ENCODE peak calls at places on chromosomes 13 and 19, in four cellular contexts. I is left lung, K is mesendoderm, L is epithelial cell of proximal tubule. A is an unnamed sample.

GRCh38 chr19:42175335-42175734 is 42.1 kb downstream of the DEDD2 start:
- DNase-seq in I (no peak), K (no peak), L (no peak), A (no peak)

GRCh38 chr13:30164141-30164540 is 143.2 kb downstream of the KATNAL1 start:
- DNase-seq in I (no peak), K (no peak), L (no peak), A (no peak)

GRCh38 chr13:110261166-110262081 is 45.5 kb downstream of the COL4A1 start:
- DNase-seq in I (no peak), K (peak; percentile 51), L (no peak), A (no peak)

GRCh38 chr13:28574617-28575142 is 79.8 kb upstream of the FLT1 start:
- DNase-seq in I (no peak), K (peak; percentile 30), L (peak; percentile 97), A (peak; percentile 90)

GRCh38 chr13:53873558-53873957 is 844.9 kb downstream of the OLFM4 start:
- DNase-seq in I (peak; percentile 31), K (no peak), L (no peak), A (no peak)

GRCh38 chr13:50845211-50845610 is 1.7 kb upstream of the DLEU7 start:
- DNase-seq in I (no peak), K (no peak), L (no peak), A (no peak)

GRCh38 chr13:51347099-51347498 is 7.6 kb downstream of the SERPINE3 start:
- DNase-seq in I (no peak), K (peak; percentile 56), L (no peak), A (no peak)

GRCh38 chr13:30816733-30817132 is 81.4 kb downstream of the ALOX5AP start:
- DNase-seq in I (no peak), K (no peak), L (no peak), A (no peak)

GRCh38 chr19:39324242-39324842 is 3.7 kb upstream of the LRFN1 start:
- DNase-seq in I (peak; percentile 10), K (no peak), L (no peak), A (no peak)

GRCh38 chr13:97142452-97142851 is 79.7 kb upstream of the MBNL2 start:
- DNase-seq in I (no peak), K (peak; percentile 77), L (peak; percentile 15), A (no peak)

GRCh38 chr13:111586291-111586690 is 265.8 kb downstream of the TEX29 start:
- DNase-seq in I (no peak), K (no peak), L (no peak), A (no peak)

GRCh38 chr13:109881347-109881725 is 95.0 kb upstream of the IRS2 start:
- DNase-seq in I (no peak), K (no peak), L (no peak), A (no peak)

GRCh38 chr13:91078093-91078679 is 269.3 kb upstream of the MIR17HG start:
- DNase-seq in I (no peak), K (no peak), L (no peak), A (no peak)

GRCh38 chr13:89783221-89783755 is 1564.2 kb upstream of the MIR17HG start:
- DNase-seq in I (peak; percentile 24), K (no peak), L (no peak), A (no peak)

GRCh38 chr13:37534181-37534580 is 64.4 kb downstream of the POSTN start:
- DNase-seq in I (no peak), K (no peak), L (no peak), A (no peak)

GRCh38 chr13:111656439-111656838 is 336.0 kb downstream of the TEX29 start:
- DNase-seq in I (no peak), K (no peak), L (no peak), A (no peak)

GRCh38 chr13:39931505-39931904 is 276.0 kb downstream of the COG6 start:
- DNase-seq in I (no peak), K (no peak), L (no peak), A (no peak)

GRCh38 chr13:24500977-24501376 is 11.6 kb downstream of the PARP4 start:
- DNase-seq in I (no peak), K (no peak), L (no peak), A (no peak)

GRCh38 chr13:52195052-52195837 is 35.8 kb upstream of the NEK3 start:
- DNase-seq in I (peak; percentile 87), K (peak; percentile 76), L (no peak), A (peak; percentile 53)

GRCh38 chr13:110319397-110319773 is 12.3 kb downstream of the COL4A2 start:
- DNase-seq in I (no peak), K (no peak), L (no peak), A (no peak)

GRCh38 chr13:33334831-33335230 is 49.3 kb upstream of the STARD13 start:
- DNase-seq in I (no peak), K (no peak), L (no peak), A (no peak)

GRCh38 chr19:30450101-30450500 is 77.9 kb downstream of the ZNF536 start:
- DNase-seq in I (no peak), K (peak; percentile 82), L (peak; percentile 19), A (peak; percentile 60)

GRCh38 chr19:18814063-18814462 is 17.7 kb upstream of the UPF1 start:
- DNase-seq in I (no peak), K (no peak), L (no peak), A (no peak)

GRCh38 chr13:49319555-49320350 is 72.0 kb downstream of the CDADC1 start:
- DNase-seq in I (no peak), K (no peak), L (no peak), A (no peak)

GRCh38 chr13:67229438-67230242 is 496 bp downstream of the PCDH9 start:
- DNase-seq in I (no peak), K (peak; percentile 25), L (no peak), A (no peak)

GRCh38 chr13:41428155-41428554 is 29.2 kb upstream of the RGCC start:
- DNase-seq in I (peak; percentile 50), K (peak; percentile 27), L (no peak), A (no peak)

GRCh38 chr13:66218583-66218982 is 1011.6 kb downstream of the PCDH9 start:
- DNase-seq in I (no peak), K (peak; percentile 13), L (no peak), A (no peak)

GRCh38 chr13:41311607-41312500 is 787 bp downstream of the NAA16 start:
- DNase-seq in I (peak; percentile 90), K (peak; percentile 29), L (no peak), A (no peak)

DNA sequence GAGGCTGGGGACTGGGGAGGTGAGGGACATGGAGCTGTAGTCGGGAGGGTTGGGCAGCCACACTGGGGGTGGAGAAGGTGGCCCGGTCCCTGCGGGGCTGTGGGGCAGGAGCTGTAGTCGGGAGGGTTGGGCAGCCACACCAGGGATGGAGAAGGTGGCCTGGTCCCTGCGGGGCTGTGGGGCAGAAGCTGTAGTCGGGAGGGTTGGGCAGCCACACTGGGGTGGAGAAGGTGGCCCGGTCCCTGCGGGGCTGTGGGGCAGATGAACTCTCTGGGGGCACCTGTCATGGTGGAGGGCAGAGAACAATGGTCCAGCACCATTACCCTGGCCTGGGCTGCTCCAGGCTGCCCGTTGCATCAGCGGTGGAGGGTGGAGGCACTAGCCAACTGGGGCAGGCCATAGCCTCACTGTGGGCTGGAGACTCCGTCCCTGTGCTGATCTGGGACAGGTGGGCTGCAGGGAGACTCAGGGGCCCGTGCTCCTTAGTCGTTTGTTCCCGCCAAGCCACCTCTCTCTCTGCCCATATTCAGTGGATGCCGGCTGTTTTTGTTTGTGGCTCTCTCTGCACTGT is 51.4 kb downstream of the ATP11A start:
- DNase-seq in I (no peak), K (no peak), L (no peak), A (no peak)
- H3K4me3 ChIP-seq in I (no peak overlapping the region), K (no peak overlapping the region), L (no peak overlapping the region), A (no peak overlapping the region)

DNA sequence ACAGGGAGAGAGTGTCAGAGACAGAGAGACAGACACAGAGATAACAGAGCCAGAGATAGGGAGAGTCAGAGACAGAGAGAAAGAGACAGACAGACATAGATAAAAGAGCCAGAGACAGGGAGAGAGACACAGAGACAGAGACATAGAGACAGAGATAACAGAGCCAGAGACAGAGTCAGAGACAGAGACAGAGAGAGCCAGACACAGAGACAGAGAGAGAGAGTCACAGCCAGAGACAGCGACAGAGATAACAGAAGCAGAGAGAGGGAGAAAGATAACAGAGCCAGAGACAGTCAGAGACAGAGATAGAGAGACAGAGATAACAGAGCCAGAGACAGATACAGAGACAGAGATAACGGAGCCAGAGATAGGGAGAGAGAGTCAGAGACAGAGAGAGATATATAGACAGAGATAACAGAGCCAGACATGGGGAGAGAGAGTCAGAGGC is 865 bp upstream of the TNFSF9 start:
- DNase-seq in I (no peak), K (no peak), L (no peak), A (no peak)
- H3K4me3 ChIP-seq in I (no peak overlapping the region), K (no peak overlapping the region), L (peak overlapping the region; percentile 96), A (peak overlapping the region; percentile 75)

GRCh38 chr13:112980441-112980840 is 11.4 kb downstream of the MCF2L start:
- DNase-seq in I (peak; percentile 77), K (no peak), L (no peak), A (no peak)
- H3K4me3 ChIP-seq in I (peak overlapping the region; percentile 2), K (no peak overlapping the region), L (no peak overlapping the region), A (no peak overlapping the region)

DNA sequence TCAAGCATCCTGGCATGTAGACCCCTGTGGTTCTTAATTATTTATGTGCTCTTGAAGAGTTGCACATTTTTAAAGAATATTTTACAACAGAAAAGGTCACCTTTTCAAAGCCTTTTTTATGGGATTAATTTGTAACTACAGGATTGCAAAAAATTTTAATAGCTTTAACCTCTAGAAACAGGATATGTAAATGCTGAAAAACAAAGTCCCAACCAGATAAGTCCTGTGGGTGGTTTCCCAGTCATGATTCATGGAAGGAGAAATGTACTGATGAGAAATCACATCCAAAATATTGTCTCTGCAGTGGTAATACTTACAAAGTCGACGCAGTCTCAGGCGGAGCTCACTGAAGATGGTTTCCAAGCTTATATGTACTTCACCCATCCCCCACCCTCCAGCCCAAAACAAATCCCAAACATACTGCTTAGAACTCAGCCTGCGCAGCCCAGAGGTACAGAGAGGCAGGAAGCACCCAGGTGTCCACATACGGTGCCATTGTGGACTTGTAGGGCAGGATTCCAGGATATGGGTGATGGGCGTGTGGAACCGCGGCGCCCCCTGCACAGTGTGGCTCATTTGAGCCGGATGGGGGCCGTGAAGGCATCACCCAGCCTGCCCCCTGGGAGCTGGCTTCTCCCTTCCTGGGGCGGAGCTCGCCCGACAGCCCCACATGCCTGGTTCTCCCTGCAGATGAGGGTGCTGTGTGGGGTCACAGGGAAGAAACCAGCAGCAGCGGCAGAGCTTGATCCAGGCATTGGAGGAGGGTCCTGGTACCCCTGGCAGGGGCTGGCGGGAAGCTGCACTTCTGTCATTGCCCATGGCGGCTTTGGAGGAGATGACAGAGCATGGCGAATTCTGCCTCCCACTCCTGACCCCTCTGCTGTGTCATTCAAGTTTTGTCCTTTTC is 101.2 kb downstream of the ATP11A start:
- DNase-seq in I (peak; percentile 68), K (no peak), L (no peak), A (no peak)
- H3K4me3 ChIP-seq in I (no peak overlapping the region), K (no peak overlapping the region), L (no peak overlapping the region), A (no peak overlapping the region)

GRCh38 chr19:37983153-37983552 is 76.1 kb downstream of the SIPA1L3 start:
- DNase-seq in I (no peak), K (no peak), L (no peak), A (no peak)

GRCh38 chr19:37983916-37984315 is 76.9 kb downstream of the SIPA1L3 start:
- DNase-seq in I (no peak), K (no peak), L (no peak), A (no peak)

GRCh38 chr19:37980419-37980975 is 73.5 kb downstream of the SIPA1L3 start:
- DNase-seq in I (no peak), K (no peak), L (peak; percentile 99), A (peak; percentile 86)

GRCh38 chr19:37982655-37983054 is 75.6 kb downstream of the SIPA1L3 start:
- DNase-seq in I (no peak), K (no peak), L (no peak), A (no peak)

GRCh38 chr19:37981785-37982475 is 74.9 kb downstream of the SIPA1L3 start:
- DNase-seq in I (no peak), K (no peak), L (no peak), A (no peak)
- H3K4me3 ChIP-seq in I (no peak overlapping the region), K (no peak overlapping the region), L (no peak overlapping the region), A (no peak overlapping the region)